ENCODE peak calls at places on chromosomes 2 and 18, in seven cellular contexts. One of them, this sample, is unnamed.
A peak's percentile ranks its signal among the peaks of the same experiment; 100 is the strongest.

GRCh38 chr2:74694281-74694680 is 40.2 kb downstream of the SEMA4F start:
- DNase-seq in SK-N-SH: no peak
- DNase-seq in pancreas: no peak
- DNase-seq in fibroblast of the aortic adventitia: peak; percentile 9
- DNase-seq in adrenal gland: no peak
- DNase-seq in retinal pigment epithelial cell: no peak
- DNase-seq in GM10248: no peak
- DNase-seq in this sample: no peak

GRCh38 chr18:36296591-36297418 is 708 bp upstream of the FHOD3 start:
- DNase-seq in fibroblast of the aortic adventitia: peak; percentile 82
- DNase-seq in retinal pigment epithelial cell: peak; percentile 60
- DNase-seq in pancreas: peak; percentile 80
- DNase-seq in adrenal gland: peak; percentile 78
- DNase-seq in SK-N-SH: peak; percentile 86
- DNase-seq in GM10248: peak; percentile 44
- DNase-seq in this sample: no peak

GRCh38 chr2:161134547-161135518 is 25.4 kb upstream of the TANK start:
- DNase-seq in adrenal gland: no peak
- DNase-seq in pancreas: no peak
- DNase-seq in SK-N-SH: peak; percentile 16
- DNase-seq in retinal pigment epithelial cell: peak; percentile 30
- DNase-seq in fibroblast of the aortic adventitia: peak; percentile 48
- DNase-seq in GM10248: no peak
- DNase-seq in this sample: no peak

GRCh38 chr2:41859615-41860014 is 188.2 kb upstream of the PKDCC start:
- DNase-seq in retinal pigment epithelial cell: no peak
- DNase-seq in SK-N-SH: no peak
- DNase-seq in pancreas: no peak
- DNase-seq in adrenal gland: no peak
- DNase-seq in GM10248: no peak
- DNase-seq in fibroblast of the aortic adventitia: no peak
- DNase-seq in this sample: no peak

GRCh38 chr2:232523682-232524597 is 2.0 kb upstream of the CHRND start:
- DNase-seq in pancreas: peak; percentile 73
- DNase-seq in adrenal gland: no peak
- DNase-seq in GM10248: no peak
- DNase-seq in fibroblast of the aortic adventitia: peak; percentile 14
- DNase-seq in SK-N-SH: peak; percentile 87
- DNase-seq in retinal pigment epithelial cell: no peak
- DNase-seq in this sample: no peak

GRCh38 chr2:173355132-173355865 is 627 bp downstream of the CDCA7 start:
- DNase-seq in GM10248: peak; percentile 53
- DNase-seq in adrenal gland: peak; percentile 20
- DNase-seq in fibroblast of the aortic adventitia: peak; percentile 54
- DNase-seq in retinal pigment epithelial cell: no peak
- DNase-seq in pancreas: peak; percentile 68
- DNase-seq in SK-N-SH: peak; percentile 79
- DNase-seq in this sample: no peak

GRCh38 chr2:240685771-240686371 is 3.2 kb upstream of the AQP12B start:
- DNase-seq in retinal pigment epithelial cell: no peak
- DNase-seq in SK-N-SH: peak; percentile 36
- DNase-seq in adrenal gland: no peak
- DNase-seq in GM10248: peak; percentile 31
- DNase-seq in fibroblast of the aortic adventitia: no peak
- DNase-seq in pancreas: peak; percentile 75
- DNase-seq in this sample: no peak

GRCh38 chr2:84292545-84292944 is 166.5 kb downstream of the SUCLG1 start:
- DNase-seq in SK-N-SH: no peak
- DNase-seq in fibroblast of the aortic adventitia: no peak
- DNase-seq in retinal pigment epithelial cell: no peak
- DNase-seq in pancreas: no peak
- DNase-seq in GM10248: no peak
- DNase-seq in adrenal gland: no peak
- DNase-seq in this sample: no peak

GRCh38 chr2:136118819-136119716 is 1.1 kb upstream of the CXCR4 start:
- DNase-seq in fibroblast of the aortic adventitia: no peak
- DNase-seq in SK-N-SH: peak; percentile 85
- DNase-seq in adrenal gland: peak; percentile 62
- DNase-seq in retinal pigment epithelial cell: no peak
- DNase-seq in GM10248: peak; percentile 67
- DNase-seq in pancreas: peak; percentile 67
- DNase-seq in this sample: no peak

GRCh38 chr2:177283871-177284270 is 19.3 kb upstream of the NFE2L2 start:
- DNase-seq in fibroblast of the aortic adventitia: no peak
- DNase-seq in SK-N-SH: no peak
- DNase-seq in pancreas: no peak
- DNase-seq in adrenal gland: no peak
- DNase-seq in retinal pigment epithelial cell: no peak
- DNase-seq in GM10248: no peak
- DNase-seq in this sample: no peak

GRCh38 chr2:164981217-164981990 is 26.1 kb upstream of the SLC38A11 start:
- DNase-seq in SK-N-SH: no peak
- DNase-seq in pancreas: no peak
- DNase-seq in adrenal gland: no peak
- DNase-seq in fibroblast of the aortic adventitia: peak; percentile 49
- DNase-seq in retinal pigment epithelial cell: peak; percentile 58
- DNase-seq in GM10248: no peak
- DNase-seq in this sample: no peak

GRCh38 chr2:69190743-69191425 is 177.9 kb downstream of the ANTXR1 start:
- DNase-seq in fibroblast of the aortic adventitia: peak; percentile 51
- DNase-seq in SK-N-SH: no peak
- DNase-seq in retinal pigment epithelial cell: no peak
- DNase-seq in adrenal gland: no peak
- DNase-seq in GM10248: no peak
- DNase-seq in pancreas: no peak
- DNase-seq in this sample: no peak

GRCh38 chr2:162196611-162197010 is 44.6 kb upstream of the GCG start:
- DNase-seq in GM10248: no peak
- DNase-seq in adrenal gland: no peak
- DNase-seq in SK-N-SH: no peak
- DNase-seq in retinal pigment epithelial cell: no peak
- DNase-seq in fibroblast of the aortic adventitia: peak; percentile 57
- DNase-seq in pancreas: no peak
- DNase-seq in this sample: no peak

GRCh38 chr2:224749136-224749535 is 33.0 kb upstream of the CCDC195 start:
- DNase-seq in GM10248: no peak
- DNase-seq in fibroblast of the aortic adventitia: peak; percentile 23
- DNase-seq in SK-N-SH: no peak
- DNase-seq in pancreas: no peak
- DNase-seq in retinal pigment epithelial cell: no peak
- DNase-seq in adrenal gland: no peak
- DNase-seq in this sample: no peak

GRCh38 chr18:61635901-61636528 is 256.8 kb downstream of the RNF152 start:
- DNase-seq in adrenal gland: peak; percentile 61
- DNase-seq in fibroblast of the aortic adventitia: peak; percentile 75
- DNase-seq in pancreas: peak; percentile 70
- DNase-seq in SK-N-SH: peak; percentile 66
- DNase-seq in retinal pigment epithelial cell: no peak
- DNase-seq in GM10248: peak; percentile 38
- DNase-seq in this sample: no peak

GRCh38 chr2:71605173-71605641 is 151.8 kb downstream of the DYSF start:
- DNase-seq in fibroblast of the aortic adventitia: no peak
- DNase-seq in pancreas: peak; percentile 19
- DNase-seq in adrenal gland: no peak
- DNase-seq in GM10248: no peak
- DNase-seq in retinal pigment epithelial cell: no peak
- DNase-seq in SK-N-SH: no peak
- DNase-seq in this sample: no peak

GRCh38 chr2:197121255-197121654 is 189.3 kb downstream of the ANKRD44 start:
- DNase-seq in SK-N-SH: no peak
- DNase-seq in fibroblast of the aortic adventitia: no peak
- DNase-seq in pancreas: no peak
- DNase-seq in retinal pigment epithelial cell: no peak
- DNase-seq in GM10248: no peak
- DNase-seq in adrenal gland: no peak
- DNase-seq in this sample: no peak

GRCh38 chr2:67649331-67650071 is 252.4 kb downstream of the ETAA1 start:
- DNase-seq in retinal pigment epithelial cell: peak; percentile 51
- DNase-seq in pancreas: no peak
- DNase-seq in fibroblast of the aortic adventitia: peak; percentile 95
- DNase-seq in adrenal gland: peak; percentile 45
- DNase-seq in SK-N-SH: peak; percentile 43
- DNase-seq in GM10248: no peak
- DNase-seq in this sample: no peak

GRCh38 chr2:149329470-149330126 is 789 bp upstream of the LYPD6 start:
- DNase-seq in pancreas: peak; percentile 72
- DNase-seq in adrenal gland: peak; percentile 30
- DNase-seq in retinal pigment epithelial cell: peak; percentile 59
- DNase-seq in fibroblast of the aortic adventitia: peak; percentile 4
- DNase-seq in SK-N-SH: peak; percentile 83
- DNase-seq in GM10248: peak; percentile 22
- DNase-seq in this sample: no peak

GRCh38 chr18:3578621-3579020 is 128.6 kb downstream of the TGIF1 start:
- DNase-seq in fibroblast of the aortic adventitia: no peak
- DNase-seq in retinal pigment epithelial cell: no peak
- DNase-seq in SK-N-SH: no peak
- DNase-seq in pancreas: no peak
- DNase-seq in GM10248: no peak
- DNase-seq in adrenal gland: no peak
- DNase-seq in this sample: no peak

GRCh38 chr18:12155996-12156395 is 62.4 kb downstream of the ANKRD62 start:
- DNase-seq in SK-N-SH: no peak
- DNase-seq in fibroblast of the aortic adventitia: no peak
- DNase-seq in GM10248: no peak
- DNase-seq in pancreas: no peak
- DNase-seq in retinal pigment epithelial cell: no peak
- DNase-seq in adrenal gland: no peak
- DNase-seq in this sample: no peak

GRCh38 chr2:109188485-109188868 is 59.5 kb downstream of the SH3RF3 start:
- DNase-seq in GM10248: no peak
- DNase-seq in pancreas: no peak
- DNase-seq in fibroblast of the aortic adventitia: no peak
- DNase-seq in retinal pigment epithelial cell: no peak
- DNase-seq in SK-N-SH: no peak
- DNase-seq in adrenal gland: peak; percentile 19
- DNase-seq in this sample: no peak

GRCh38 chr2:237309416-237309815 is 104.5 kb downstream of the COL6A3 start:
- DNase-seq in SK-N-SH: no peak
- DNase-seq in adrenal gland: no peak
- DNase-seq in fibroblast of the aortic adventitia: peak; percentile 60
- DNase-seq in retinal pigment epithelial cell: no peak
- DNase-seq in pancreas: no peak
- DNase-seq in GM10248: no peak
- DNase-seq in this sample: no peak

GRCh38 chr2:238509151-238509820 is 82.6 kb downstream of the ASB1 start:
- DNase-seq in retinal pigment epithelial cell: no peak
- DNase-seq in fibroblast of the aortic adventitia: peak; percentile 75
- DNase-seq in GM10248: no peak
- DNase-seq in SK-N-SH: no peak
- DNase-seq in pancreas: peak; percentile 25
- DNase-seq in adrenal gland: no peak
- DNase-seq in this sample: no peak

GRCh38 chr18:77617681-77618080 is 368.0 kb downstream of the GALR1 start:
- DNase-seq in fibroblast of the aortic adventitia: no peak
- DNase-seq in SK-N-SH: no peak
- DNase-seq in pancreas: no peak
- DNase-seq in retinal pigment epithelial cell: no peak
- DNase-seq in adrenal gland: no peak
- DNase-seq in GM10248: no peak
- DNase-seq in this sample: no peak

GRCh38 chr2:39246382-39246980 is 2.7 kb upstream of the CDKL4 start:
- DNase-seq in adrenal gland: no peak
- DNase-seq in retinal pigment epithelial cell: no peak
- DNase-seq in fibroblast of the aortic adventitia: no peak
- DNase-seq in SK-N-SH: no peak
- DNase-seq in pancreas: no peak
- DNase-seq in GM10248: no peak
- DNase-seq in this sample: no peak
- TF ChIP-seq CTCF in adrenal gland: no peak
- TF ChIP-seq CTCF in retinal pigment epithelial cell: no peak
- TF ChIP-seq CTCF in fibroblast of the aortic adventitia: no peak
- TF ChIP-seq CTCF in SK-N-SH: no peak
- TF ChIP-seq CTCF in pancreas: no peak
- TF ChIP-seq CTCF in GM10248: no peak
- TF ChIP-seq CTCF in this sample: no peak

GRCh38 chr2:158723921-158724802 is 71.0 kb upstream of the DAPL1 start:
- DNase-seq in fibroblast of the aortic adventitia: no peak
- DNase-seq in GM10248: no peak
- DNase-seq in adrenal gland: no peak
- DNase-seq in pancreas: no peak
- DNase-seq in SK-N-SH: no peak
- DNase-seq in retinal pigment epithelial cell: no peak
- DNase-seq in this sample: no peak
- TF ChIP-seq CTCF in fibroblast of the aortic adventitia: no peak
- TF ChIP-seq CTCF in GM10248: no peak
- TF ChIP-seq CTCF in adrenal gland: no peak
- TF ChIP-seq CTCF in pancreas: no peak
- TF ChIP-seq CTCF in SK-N-SH: peak; percentile 28
- TF ChIP-seq CTCF in retinal pigment epithelial cell: peak; percentile 44
- TF ChIP-seq CTCF in this sample: no peak

DNA sequence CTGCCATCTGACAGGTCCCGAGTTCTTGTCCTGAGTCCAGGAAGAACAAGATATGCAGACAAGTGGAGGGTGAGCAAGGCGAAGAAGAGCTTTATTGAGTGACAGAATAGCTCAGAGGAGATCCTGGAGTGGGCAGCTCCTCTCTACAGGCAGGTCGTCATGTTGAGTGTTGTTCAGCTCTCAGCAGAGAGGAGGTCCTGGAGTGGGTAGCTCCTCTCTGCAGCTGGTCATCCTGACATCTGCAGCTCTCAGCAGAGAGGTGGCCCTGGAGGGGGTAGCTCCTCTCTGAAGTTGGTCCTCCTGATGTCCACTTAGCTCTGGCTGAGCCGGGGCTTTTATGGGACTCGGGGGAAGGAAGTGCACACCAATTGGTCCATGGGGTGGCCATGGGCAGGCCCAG is 90.4 kb downstream of the ATAD2B start:
- DNase-seq in adrenal gland: no peak
- DNase-seq in GM10248: no peak
- DNase-seq in fibroblast of the aortic adventitia: no peak
- DNase-seq in SK-N-SH: no peak
- DNase-seq in retinal pigment epithelial cell: no peak
- DNase-seq in pancreas: no peak
- DNase-seq in this sample: no peak
- TF ChIP-seq CTCF in adrenal gland: no peak
- TF ChIP-seq CTCF in GM10248: no peak
- TF ChIP-seq CTCF in fibroblast of the aortic adventitia: no peak
- TF ChIP-seq CTCF in SK-N-SH: no peak
- TF ChIP-seq CTCF in retinal pigment epithelial cell: no peak
- TF ChIP-seq CTCF in pancreas: no peak
- TF ChIP-seq CTCF in this sample: no peak

DNA sequence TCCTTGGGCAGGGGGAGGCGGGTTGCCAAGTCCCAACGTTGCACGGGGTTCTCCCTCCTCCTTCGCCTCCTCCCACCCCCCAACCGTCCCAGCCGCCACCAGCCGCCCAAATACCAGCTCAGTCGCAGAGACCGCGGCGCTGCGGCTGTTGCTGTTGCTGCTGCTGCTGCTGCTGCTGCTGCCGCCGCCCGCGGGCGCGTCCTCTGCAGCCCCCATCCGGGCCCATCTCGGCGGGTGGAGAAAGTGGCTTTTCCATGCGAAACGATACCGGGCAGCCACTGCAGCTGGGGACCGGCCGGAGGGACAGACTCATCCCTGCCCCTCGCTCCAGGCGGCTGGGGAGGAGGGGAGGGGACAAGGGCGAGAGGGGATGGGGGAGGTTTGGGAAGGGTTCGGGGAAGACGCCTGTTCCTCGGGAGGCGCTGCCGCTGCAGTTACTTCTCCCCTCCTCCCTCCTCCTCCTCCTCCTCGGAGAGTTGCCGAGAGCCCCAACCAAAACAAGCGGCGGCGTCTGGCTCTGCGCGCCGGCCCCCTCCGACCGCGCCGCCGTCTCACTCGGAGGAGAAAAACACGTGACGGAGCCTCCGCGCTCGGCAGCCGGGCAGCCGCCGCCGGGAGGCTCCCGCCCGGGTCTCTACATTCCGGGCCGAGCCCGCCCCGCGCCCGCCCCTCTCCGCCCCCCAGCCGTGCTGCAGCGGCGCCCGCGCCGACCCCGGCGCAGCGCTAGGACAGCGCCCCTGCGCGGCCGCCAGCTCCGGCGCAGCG is at the start of gene IRS1:
- DNase-seq in SK-N-SH: peak; percentile 89
- DNase-seq in pancreas: peak; percentile 89
- DNase-seq in retinal pigment epithelial cell: peak; percentile 46
- DNase-seq in GM10248: peak; percentile 67
- DNase-seq in adrenal gland: peak; percentile 76
- DNase-seq in fibroblast of the aortic adventitia: peak; percentile 75
- DNase-seq in this sample: peak; percentile 10
- TF ChIP-seq CTCF in SK-N-SH: no peak
- TF ChIP-seq CTCF in pancreas: no peak
- TF ChIP-seq CTCF in retinal pigment epithelial cell: peak; percentile 28
- TF ChIP-seq CTCF in GM10248: peak; percentile 59
- TF ChIP-seq CTCF in adrenal gland: no peak
- TF ChIP-seq CTCF in fibroblast of the aortic adventitia: peak; percentile 26
- TF ChIP-seq CTCF in this sample: no peak

This sample was measured in thoracic aorta.